ENCODE peak calls at places on chromosomes 2 and 18, in seven cellular contexts. One of them, this sample, is unnamed.

GRCh38 chr2:123762221-123762620 is 262.9 kb upstream of the CNTNAP5 start:
- DNase-seq in immature natural killer cell: no peak
- DNase-seq in skeletal muscle cell: no peak
- DNase-seq in uterus: no peak
- DNase-seq in activated T-cell treated with anti-CD3 and anti-CD28 coated beads, Interleukin-2, amount 50 U/mL, for 48 hours: no peak
- DNase-seq in nucleus accumbens: no peak
- DNase-seq in AG08395: no peak
- DNase-seq in this sample: no peak

GRCh38 chr18:54945726-54946125 is 13.5 kb downstream of the CCDC68 start:
- DNase-seq in immature natural killer cell: no peak
- DNase-seq in skeletal muscle cell: no peak
- DNase-seq in uterus: no peak
- DNase-seq in activated T-cell treated with anti-CD3 and anti-CD28 coated beads, Interleukin-2, amount 50 U/mL, for 48 hours: no peak
- DNase-seq in nucleus accumbens: no peak
- DNase-seq in AG08395: no peak
- DNase-seq in this sample: no peak

GRCh38 chr2:95025406-95026319 is at the start of gene MAL:
- DNase-seq in immature natural killer cell: no peak
- DNase-seq in skeletal muscle cell: no peak
- DNase-seq in uterus: no peak
- DNase-seq in activated T-cell treated with anti-CD3 and anti-CD28 coated beads, Interleukin-2, amount 50 U/mL, for 48 hours: peak
- DNase-seq in nucleus accumbens: peak
- DNase-seq in AG08395: no peak
- DNase-seq in this sample: no peak

GRCh38 chr2:201261471-201261870 is 1.1 kb downstream of the CASP8 start:
- DNase-seq in immature natural killer cell: peak
- DNase-seq in skeletal muscle cell: no peak
- DNase-seq in uterus: no peak
- DNase-seq in activated T-cell treated with anti-CD3 and anti-CD28 coated beads, Interleukin-2, amount 50 U/mL, for 48 hours: peak
- DNase-seq in nucleus accumbens: no peak
- DNase-seq in AG08395: no peak
- DNase-seq in this sample: no peak

GRCh38 chr18:79927597-79928562 is 23.6 kb downstream of the SLC66A2 start:
- DNase-seq in immature natural killer cell: no peak
- DNase-seq in skeletal muscle cell: no peak
- DNase-seq in uterus: peak
- DNase-seq in activated T-cell treated with anti-CD3 and anti-CD28 coated beads, Interleukin-2, amount 50 U/mL, for 48 hours: no peak
- DNase-seq in nucleus accumbens: no peak
- DNase-seq in AG08395: no peak
- DNase-seq in this sample: no peak

GRCh38 chr2:160368988-160369935 is 124.3 kb downstream of the RBMS1 start:
- DNase-seq in immature natural killer cell: no peak
- DNase-seq in skeletal muscle cell: peak
- DNase-seq in uterus: no peak
- DNase-seq in activated T-cell treated with anti-CD3 and anti-CD28 coated beads, Interleukin-2, amount 50 U/mL, for 48 hours: no peak
- DNase-seq in nucleus accumbens: no peak
- DNase-seq in AG08395: no peak
- DNase-seq in this sample: no peak

GRCh38 chr2:226915846-226916360 is 80.0 kb downstream of the RHBDD1 start:
- DNase-seq in immature natural killer cell: no peak
- DNase-seq in skeletal muscle cell: peak
- DNase-seq in uterus: no peak
- DNase-seq in activated T-cell treated with anti-CD3 and anti-CD28 coated beads, Interleukin-2, amount 50 U/mL, for 48 hours: no peak
- DNase-seq in nucleus accumbens: no peak
- DNase-seq in AG08395: peak
- DNase-seq in this sample: peak

GRCh38 chr2:44758591-44758990 is 182.9 kb upstream of the SIX3 start:
- DNase-seq in immature natural killer cell: no peak
- DNase-seq in skeletal muscle cell: no peak
- DNase-seq in uterus: no peak
- DNase-seq in activated T-cell treated with anti-CD3 and anti-CD28 coated beads, Interleukin-2, amount 50 U/mL, for 48 hours: no peak
- DNase-seq in nucleus accumbens: no peak
- DNase-seq in AG08395: no peak
- DNase-seq in this sample: no peak

GRCh38 chr2:238879621-238880377 is 31.9 kb downstream of the TWIST2 start:
- DNase-seq in immature natural killer cell: no peak
- DNase-seq in skeletal muscle cell: no peak
- DNase-seq in uterus: no peak
- DNase-seq in activated T-cell treated with anti-CD3 and anti-CD28 coated beads, Interleukin-2, amount 50 U/mL, for 48 hours: no peak
- DNase-seq in nucleus accumbens: no peak
- DNase-seq in AG08395: no peak
- DNase-seq in this sample: no peak

GRCh38 chr2:73111300-73112025 is 1.3 kb downstream of the RAB11FIP5 start:
- DNase-seq in immature natural killer cell: no peak
- DNase-seq in skeletal muscle cell: no peak
- DNase-seq in uterus: no peak
- DNase-seq in activated T-cell treated with anti-CD3 and anti-CD28 coated beads, Interleukin-2, amount 50 U/mL, for 48 hours: peak
- DNase-seq in nucleus accumbens: no peak
- DNase-seq in AG08395: peak
- DNase-seq in this sample: no peak

GRCh38 chr2:231487197-231487596 is 22.9 kb upstream of the NCL start:
- DNase-seq in immature natural killer cell: no peak
- DNase-seq in skeletal muscle cell: no peak
- DNase-seq in uterus: no peak
- DNase-seq in activated T-cell treated with anti-CD3 and anti-CD28 coated beads, Interleukin-2, amount 50 U/mL, for 48 hours: no peak
- DNase-seq in nucleus accumbens: no peak
- DNase-seq in AG08395: no peak
- DNase-seq in this sample: no peak

GRCh38 chr2:29042581-29043075 is 31.7 kb downstream of the PCARE start:
- DNase-seq in immature natural killer cell: no peak
- DNase-seq in skeletal muscle cell: peak
- DNase-seq in uterus: peak
- DNase-seq in activated T-cell treated with anti-CD3 and anti-CD28 coated beads, Interleukin-2, amount 50 U/mL, for 48 hours: no peak
- DNase-seq in nucleus accumbens: no peak
- DNase-seq in AG08395: no peak
- DNase-seq in this sample: no peak

GRCh38 chr2:165376571-165376975 is 92.9 kb upstream of the CSRNP3 start:
- DNase-seq in immature natural killer cell: no peak
- DNase-seq in skeletal muscle cell: no peak
- DNase-seq in uterus: no peak
- DNase-seq in activated T-cell treated with anti-CD3 and anti-CD28 coated beads, Interleukin-2, amount 50 U/mL, for 48 hours: no peak
- DNase-seq in nucleus accumbens: no peak
- DNase-seq in AG08395: no peak
- DNase-seq in this sample: no peak

GRCh38 chr2:232879618-232880494 is 9.8 kb downstream of the SNORC start:
- DNase-seq in immature natural killer cell: no peak
- DNase-seq in skeletal muscle cell: no peak
- DNase-seq in uterus: no peak
- DNase-seq in activated T-cell treated with anti-CD3 and anti-CD28 coated beads, Interleukin-2, amount 50 U/mL, for 48 hours: no peak
- DNase-seq in nucleus accumbens: no peak
- DNase-seq in AG08395: no peak
- DNase-seq in this sample: no peak

GRCh38 chr2:1654696-1655374 is 89.5 kb downstream of the PXDN start:
- DNase-seq in immature natural killer cell: no peak
- DNase-seq in skeletal muscle cell: no peak
- DNase-seq in uterus: no peak
- DNase-seq in activated T-cell treated with anti-CD3 and anti-CD28 coated beads, Interleukin-2, amount 50 U/mL, for 48 hours: no peak
- DNase-seq in nucleus accumbens: no peak
- DNase-seq in AG08395: peak
- DNase-seq in this sample: no peak

GRCh38 chr2:160429248-160430000 is 64.2 kb downstream of the RBMS1 start:
- DNase-seq in immature natural killer cell: peak
- DNase-seq in skeletal muscle cell: no peak
- DNase-seq in uterus: no peak
- DNase-seq in activated T-cell treated with anti-CD3 and anti-CD28 coated beads, Interleukin-2, amount 50 U/mL, for 48 hours: no peak
- DNase-seq in nucleus accumbens: no peak
- DNase-seq in AG08395: no peak
- DNase-seq in this sample: no peak

GRCh38 chr2:234725528-234726264 is 226.1 kb upstream of the SH3BP4 start:
- DNase-seq in immature natural killer cell: no peak
- DNase-seq in skeletal muscle cell: no peak
- DNase-seq in uterus: no peak
- DNase-seq in activated T-cell treated with anti-CD3 and anti-CD28 coated beads, Interleukin-2, amount 50 U/mL, for 48 hours: no peak
- DNase-seq in nucleus accumbens: no peak
- DNase-seq in AG08395: peak
- DNase-seq in this sample: peak

GRCh38 chr18:57585846-57586242 is 658 bp downstream of the FECH start:
- DNase-seq in immature natural killer cell: no peak
- DNase-seq in skeletal muscle cell: no peak
- DNase-seq in uterus: no peak
- DNase-seq in activated T-cell treated with anti-CD3 and anti-CD28 coated beads, Interleukin-2, amount 50 U/mL, for 48 hours: peak
- DNase-seq in nucleus accumbens: no peak
- DNase-seq in AG08395: no peak
- DNase-seq in this sample: no peak

GRCh38 chr2:130370490-130370889 is 14.6 kb downstream of the PTPN18 start:
- DNase-seq in immature natural killer cell: peak
- DNase-seq in skeletal muscle cell: no peak
- DNase-seq in uterus: no peak
- DNase-seq in activated T-cell treated with anti-CD3 and anti-CD28 coated beads, Interleukin-2, amount 50 U/mL, for 48 hours: peak
- DNase-seq in nucleus accumbens: no peak
- DNase-seq in AG08395: no peak
- DNase-seq in this sample: no peak

GRCh38 chr2:176637497-176638166 is 368.4 kb downstream of the MTX2 start:
- DNase-seq in immature natural killer cell: no peak
- DNase-seq in skeletal muscle cell: no peak
- DNase-seq in uterus: peak
- DNase-seq in activated T-cell treated with anti-CD3 and anti-CD28 coated beads, Interleukin-2, amount 50 U/mL, for 48 hours: peak
- DNase-seq in nucleus accumbens: no peak
- DNase-seq in AG08395: peak
- DNase-seq in this sample: no peak

GRCh38 chr2:236949089-236949935 is 136.4 kb upstream of the COPS8 start:
- DNase-seq in immature natural killer cell: no peak
- DNase-seq in skeletal muscle cell: no peak
- DNase-seq in uterus: no peak
- DNase-seq in activated T-cell treated with anti-CD3 and anti-CD28 coated beads, Interleukin-2, amount 50 U/mL, for 48 hours: no peak
- DNase-seq in nucleus accumbens: no peak
- DNase-seq in AG08395: no peak
- DNase-seq in this sample: no peak

GRCh38 chr2:222884114-222884764 is 23.4 kb downstream of the ACSL3 start:
- DNase-seq in immature natural killer cell: no peak
- DNase-seq in skeletal muscle cell: no peak
- DNase-seq in uterus: no peak
- DNase-seq in activated T-cell treated with anti-CD3 and anti-CD28 coated beads, Interleukin-2, amount 50 U/mL, for 48 hours: no peak
- DNase-seq in nucleus accumbens: no peak
- DNase-seq in AG08395: no peak
- DNase-seq in this sample: no peak

GRCh38 chr18:59096098-59096779 is 43.4 kb upstream of the SEC11C start:
- DNase-seq in immature natural killer cell: no peak
- DNase-seq in skeletal muscle cell: no peak
- DNase-seq in uterus: no peak
- DNase-seq in activated T-cell treated with anti-CD3 and anti-CD28 coated beads, Interleukin-2, amount 50 U/mL, for 48 hours: no peak
- DNase-seq in nucleus accumbens: no peak
- DNase-seq in AG08395: no peak
- DNase-seq in this sample: no peak

GRCh38 chr2:127024769-127025356 is 82.1 kb downstream of the BIN1 start:
- DNase-seq in immature natural killer cell: no peak
- DNase-seq in skeletal muscle cell: no peak
- DNase-seq in uterus: peak
- DNase-seq in activated T-cell treated with anti-CD3 and anti-CD28 coated beads, Interleukin-2, amount 50 U/mL, for 48 hours: no peak
- DNase-seq in nucleus accumbens: peak
- DNase-seq in AG08395: peak
- DNase-seq in this sample: no peak

GRCh38 chr2:183207110-183207509 is 82.9 kb downstream of the NUP35 start:
- DNase-seq in immature natural killer cell: no peak
- DNase-seq in skeletal muscle cell: no peak
- DNase-seq in uterus: no peak
- DNase-seq in activated T-cell treated with anti-CD3 and anti-CD28 coated beads, Interleukin-2, amount 50 U/mL, for 48 hours: no peak
- DNase-seq in nucleus accumbens: no peak
- DNase-seq in AG08395: peak
- DNase-seq in this sample: peak

GRCh38 chr2:231928481-231928880 is 2.3 kb upstream of the NPPC start:
- DNase-seq in immature natural killer cell: no peak
- DNase-seq in skeletal muscle cell: no peak
- DNase-seq in uterus: no peak
- DNase-seq in activated T-cell treated with anti-CD3 and anti-CD28 coated beads, Interleukin-2, amount 50 U/mL, for 48 hours: no peak
- DNase-seq in nucleus accumbens: no peak
- DNase-seq in AG08395: no peak
- DNase-seq in this sample: no peak

GRCh38 chr2:183898641-183899040 is 699.7 kb upstream of the ZNF804A start:
- DNase-seq in immature natural killer cell: no peak
- DNase-seq in skeletal muscle cell: no peak
- DNase-seq in uterus: no peak
- DNase-seq in activated T-cell treated with anti-CD3 and anti-CD28 coated beads, Interleukin-2, amount 50 U/mL, for 48 hours: no peak
- DNase-seq in nucleus accumbens: no peak
- DNase-seq in AG08395: no peak
- DNase-seq in this sample: no peak

GRCh38 chr18:58569490-58569911 is 59.4 kb downstream of the ALPK2 start:
- DNase-seq in immature natural killer cell: no peak
- DNase-seq in skeletal muscle cell: no peak
- DNase-seq in uterus: no peak
- DNase-seq in activated T-cell treated with anti-CD3 and anti-CD28 coated beads, Interleukin-2, amount 50 U/mL, for 48 hours: no peak
- DNase-seq in nucleus accumbens: no peak
- DNase-seq in AG08395: no peak
- DNase-seq in this sample: no peak

GRCh38 chr2:58052978-58053377 is 6.4 kb downstream of the VRK2 start:
- DNase-seq in immature natural killer cell: no peak
- DNase-seq in skeletal muscle cell: no peak
- DNase-seq in uterus: no peak
- DNase-seq in activated T-cell treated with anti-CD3 and anti-CD28 coated beads, Interleukin-2, amount 50 U/mL, for 48 hours: no peak
- DNase-seq in nucleus accumbens: no peak
- DNase-seq in AG08395: no peak
- DNase-seq in this sample: no peak

GRCh38 chr18:44624052-44624451 is 56.6 kb upstream of the SETBP1 start:
- DNase-seq in immature natural killer cell: no peak
- DNase-seq in skeletal muscle cell: no peak
- DNase-seq in uterus: no peak
- DNase-seq in activated T-cell treated with anti-CD3 and anti-CD28 coated beads, Interleukin-2, amount 50 U/mL, for 48 hours: no peak
- DNase-seq in nucleus accumbens: no peak
- DNase-seq in AG08395: no peak
- DNase-seq in this sample: no peak

GRCh38 chr18:30376515-30376914 is 666.0 kb downstream of the DSC3 start:
- DNase-seq in immature natural killer cell: no peak
- DNase-seq in skeletal muscle cell: no peak
- DNase-seq in uterus: no peak
- DNase-seq in activated T-cell treated with anti-CD3 and anti-CD28 coated beads, Interleukin-2, amount 50 U/mL, for 48 hours: no peak
- DNase-seq in nucleus accumbens: no peak
- DNase-seq in AG08395: no peak
- DNase-seq in this sample: no peak

GRCh38 chr18:5853253-5853652 is 42.1 kb downstream of the TMEM200C start:
- DNase-seq in immature natural killer cell: no peak
- DNase-seq in skeletal muscle cell: no peak
- DNase-seq in uterus: no peak
- DNase-seq in activated T-cell treated with anti-CD3 and anti-CD28 coated beads, Interleukin-2, amount 50 U/mL, for 48 hours: no peak
- DNase-seq in nucleus accumbens: no peak
- DNase-seq in AG08395: no peak
- DNase-seq in this sample: no peak

GRCh38 chr18:35822431-35822830 is 150.0 kb upstream of the RMP24 start:
- DNase-seq in immature natural killer cell: no peak
- DNase-seq in skeletal muscle cell: no peak
- DNase-seq in uterus: no peak
- DNase-seq in activated T-cell treated with anti-CD3 and anti-CD28 coated beads, Interleukin-2, amount 50 U/mL, for 48 hours: no peak
- DNase-seq in nucleus accumbens: no peak
- DNase-seq in AG08395: no peak
- DNase-seq in this sample: no peak

GRCh38 chr2:212227755-212228154 is 310.8 kb downstream of the ERBB4 start:
- DNase-seq in immature natural killer cell: no peak
- DNase-seq in skeletal muscle cell: peak
- DNase-seq in uterus: no peak
- DNase-seq in activated T-cell treated with anti-CD3 and anti-CD28 coated beads, Interleukin-2, amount 50 U/mL, for 48 hours: no peak
- DNase-seq in nucleus accumbens: no peak
- DNase-seq in AG08395: peak
- DNase-seq in this sample: peak

GRCh38 chr2:97796465-97797126 is 83.2 kb downstream of the ZAP70 start:
- DNase-seq in immature natural killer cell: no peak
- DNase-seq in skeletal muscle cell: no peak
- DNase-seq in uterus: no peak
- DNase-seq in activated T-cell treated with anti-CD3 and anti-CD28 coated beads, Interleukin-2, amount 50 U/mL, for 48 hours: no peak
- DNase-seq in nucleus accumbens: no peak
- DNase-seq in AG08395: no peak
- DNase-seq in this sample: no peak

GRCh38 chr2:152336103-152336853 is 1.3 kb downstream of the FMNL2 start:
- DNase-seq in immature natural killer cell: no peak
- DNase-seq in skeletal muscle cell: no peak
- DNase-seq in uterus: peak
- DNase-seq in activated T-cell treated with anti-CD3 and anti-CD28 coated beads, Interleukin-2, amount 50 U/mL, for 48 hours: peak
- DNase-seq in nucleus accumbens: peak
- DNase-seq in AG08395: peak
- DNase-seq in this sample: no peak

GRCh38 chr2:43889416-43889815 is 50.6 kb downstream of the ABCG8 start:
- DNase-seq in immature natural killer cell: no peak
- DNase-seq in skeletal muscle cell: no peak
- DNase-seq in uterus: no peak
- DNase-seq in activated T-cell treated with anti-CD3 and anti-CD28 coated beads, Interleukin-2, amount 50 U/mL, for 48 hours: no peak
- DNase-seq in nucleus accumbens: no peak
- DNase-seq in AG08395: no peak
- DNase-seq in this sample: no peak

GRCh38 chr18:56267334-56267733 is 371.1 kb downstream of the TXNL1 start:
- DNase-seq in immature natural killer cell: no peak
- DNase-seq in skeletal muscle cell: no peak
- DNase-seq in uterus: no peak
- DNase-seq in activated T-cell treated with anti-CD3 and anti-CD28 coated beads, Interleukin-2, amount 50 U/mL, for 48 hours: no peak
- DNase-seq in nucleus accumbens: no peak
- DNase-seq in AG08395: no peak
- DNase-seq in this sample: no peak